ENCODE peak calls at places on chromosome 17, in eight cellular contexts. D is EL; F is PC-9; B is central memory CD4-positive, alpha-beta T cell; N is T-helper 1 cell; Y is H9; V is stimulated activated CD4-positive, alpha-beta T cell treated with anti-CD3 and anti-CD28 coated beads, Interleukin-1b, Interleukin-23, amount 100 ng/mL, for 24 hours; W is GM03348. Z is an unnamed sample.

GRCh38 chr17:67569873-67570272 is 147.9 kb upstream of the NOL11 start:
- DNase-seq in D (no peak), Y (peak; percentile 19), W (no peak), B (no peak), V (no peak), F (no peak), N (no peak), Z (no peak)

GRCh38 chr17:4739122-4740024 is at the start of the genes CXCL16 and ZMYND15:
- DNase-seq in F (no peak), B (peak; percentile 69), N (no peak), Y (peak; percentile 59), D (peak; percentile 49), W (peak; percentile 81), V (no peak), Z (peak; percentile 78)

GRCh38 chr17:1843947-1844346 is 14.1 kb downstream of the RPA1 start:
- DNase-seq in W (no peak), B (no peak), N (no peak), F (no peak), Y (no peak), V (no peak), D (no peak), Z (no peak)

GRCh38 chr17:69762766-69763165 is 312.3 kb upstream of the KCNJ16 start:
- DNase-seq in Y (no peak), V (no peak), F (no peak), B (no peak), D (no peak), W (no peak), N (no peak), Z (no peak)

GRCh38 chr17:75535871-75536270 is 10.4 kb downstream of the LLGL2 start:
- DNase-seq in B (no peak), Y (no peak), F (no peak), N (no peak), D (no peak), V (no peak), W (no peak), Z (no peak)

GRCh38 chr17:32783602-32784001 is 93.3 kb downstream of the MYO1D start:
- DNase-seq in N (peak; percentile 49), B (peak; percentile 43), W (peak; percentile 61), D (peak; percentile 53), F (peak; percentile 54), Y (no peak), V (no peak), Z (no peak)

GRCh38 chr17:19769946-19770652 is 22.0 kb upstream of the ALDH3A1 start:
- DNase-seq in V (no peak), W (peak; percentile 75), N (no peak), B (no peak), F (peak; percentile 53), D (peak; percentile 88), Y (no peak), Z (no peak)

GRCh38 chr17:49209061-49209571 is 1.3 kb downstream of the GNGT2 start:
- DNase-seq in N (no peak), D (peak; percentile 55), W (no peak), F (peak; percentile 63), B (no peak), V (no peak), Y (no peak), Z (no peak)

GRCh38 chr17:7590743-7591142 is 849 bp upstream of the SOX15 start:
- DNase-seq in D (peak; percentile 76), W (peak; percentile 63), F (peak; percentile 64), V (no peak), B (no peak), N (no peak), Y (peak; percentile 86), Z (peak; percentile 63)

GRCh38 chr17:75876190-75876937 is 2.0 kb downstream of the TRIM47 start:
- DNase-seq in F (peak; percentile 91), D (no peak), B (peak; percentile 77), V (peak; percentile 58), W (no peak), N (peak; percentile 84), Y (peak; percentile 86), Z (peak; percentile 73)

GRCh38 chr17:4293572-4293971 is 29.8 kb upstream of the ANKFY1 start:
- DNase-seq in V (no peak), Y (no peak), N (no peak), W (no peak), F (no peak), D (no peak), B (no peak), Z (no peak)

GRCh38 chr17:32275060-32276042 is 9.7 kb downstream of the RHBDL3 start:
- DNase-seq in N (no peak), F (peak; percentile 48), B (no peak), D (peak; percentile 97), W (peak; percentile 92), V (no peak), Y (peak; percentile 88), Z (no peak)

GRCh38 chr17:82548681-82549303 is 29.3 kb downstream of the FOXK2 start:
- DNase-seq in N (no peak), F (no peak), D (no peak), Y (no peak), B (no peak), W (no peak), V (no peak), Z (no peak)

GRCh38 chr17:39171933-39172332 is 6.0 kb upstream of the ARL5C start:
- DNase-seq in F (no peak), Y (peak; percentile 31), W (no peak), N (no peak), B (no peak), V (no peak), D (no peak), Z (no peak)

GRCh38 chr17:69012895-69013805 is 47.6 kb downstream of the ABCA9 start:
- DNase-seq in B (no peak), F (no peak), W (peak; percentile 12), Y (no peak), D (peak; percentile 28), V (no peak), N (no peak), Z (no peak)

GRCh38 chr17:39623356-39623950 is 3.3 kb upstream of the PPP1R1B start:
- DNase-seq in D (peak; percentile 69), F (peak; percentile 53), W (peak; percentile 90), B (peak; percentile 71), Y (peak; percentile 91), V (peak; percentile 78), N (peak; percentile 80), Z (peak; percentile 99)

GRCh38 chr17:20205609-20206008 is 196.4 kb downstream of the SPECC1 start:
- DNase-seq in V (no peak), F (no peak), W (no peak), N (no peak), Y (no peak), B (no peak), D (no peak), Z (no peak)

GRCh38 chr17:80960797-80961452 is 30.7 kb upstream of the CHMP6 start:
- DNase-seq in B (no peak), W (no peak), D (no peak), N (no peak), Y (no peak), F (no peak), V (no peak), Z (no peak)

GRCh38 chr17:48625502-48626201 is 506 bp downstream of the HOXB9 start:
- DNase-seq in W (peak; percentile 82), Y (peak; percentile 75), F (peak; percentile 62), V (no peak), D (no peak), B (peak; percentile 28), N (no peak), Z (peak; percentile 77)

GRCh38 chr17:81408049-81408448 is 12.8 kb downstream of the BAHCC1 start:
- DNase-seq in W (no peak), F (no peak), V (no peak), D (no peak), Y (no peak), B (no peak), N (no peak), Z (no peak)

GRCh38 chr17:7548585-7549400 is at the start of gene TNFSF12:
- DNase-seq in V (peak; percentile 28), D (peak; percentile 50), F (no peak), B (peak; percentile 42), Y (peak; percentile 68), N (peak; percentile 61), W (peak; percentile 86), Z (peak; percentile 73)

GRCh38 chr17:77484096-77484495 is 343.3 kb downstream of the SEC14L1 start:
- DNase-seq in Y (no peak), V (no peak), F (no peak), N (no peak), W (no peak), B (no peak), D (no peak), Z (no peak)

GRCh38 chr17:29954405-29954804 is 13.0 kb downstream of the EFCAB5 start:
- DNase-seq in V (no peak), W (no peak), Y (no peak), B (no peak), D (no peak), N (no peak), F (no peak), Z (no peak)

GRCh38 chr17:77286391-77286640 is 145.5 kb downstream of the SEC14L1 start:
- DNase-seq in B (no peak), Y (no peak), F (no peak), D (no peak), N (no peak), V (no peak), W (no peak), Z (no peak)

GRCh38 chr17:17712268-17712924 is 31.1 kb downstream of the RAI1 start:
- DNase-seq in F (peak; percentile 79), W (peak; percentile 72), V (no peak), B (no peak), Y (no peak), D (peak; percentile 83), N (peak; percentile 33), Z (no peak)

GRCh38 chr17:1179635-1180433 is at the start of gene ABR:
- DNase-seq in W (peak; percentile 93), V (peak; percentile 44), Y (peak; percentile 77), N (no peak), F (no peak), D (peak; percentile 47), B (peak; percentile 49), Z (peak; percentile 82)

GRCh38 chr17:36752096-36752888 is 150.9 kb downstream of the MRM1 start:
- DNase-seq in D (no peak), F (no peak), V (no peak), N (no peak), B (no peak), W (no peak), Y (no peak), Z (no peak)

GRCh38 chr17:72775237-72775636 is 317.3 kb downstream of the SLC39A11 start:
- DNase-seq in N (no peak), F (no peak), W (no peak), D (no peak), V (no peak), Y (no peak), B (no peak), Z (no peak)

GRCh38 chr17:79905832-79906231 is 66.6 kb upstream of the CBX4 start:
- DNase-seq in Y (no peak), D (no peak), F (peak; percentile 76), B (no peak), N (no peak), V (no peak), W (no peak), Z (no peak)

GRCh38 chr17:42672038-42672437 is 4.8 kb downstream of the PLEKHH3 start:
- DNase-seq in D (no peak), B (no peak), W (no peak), N (no peak), V (no peak), Y (peak; percentile 74), F (no peak), Z (no peak)

GRCh38 chr17:68036304-68037147 is 991 bp downstream of the KPNA2 start:
- DNase-seq in F (no peak), N (no peak), Y (no peak), B (no peak), W (no peak), V (no peak), D (no peak), Z (no peak)

GRCh38 chr17:65557349-65558310 is 3.8 kb downstream of the AXIN2 start:
- DNase-seq in B (peak; percentile 57), W (peak; percentile 67), V (no peak), N (no peak), Y (no peak), D (peak; percentile 61), F (no peak), Z (no peak)

GRCh38 chr17:79931517-79932309 is 92.5 kb upstream of the CBX4 start:
- DNase-seq in W (peak; percentile 61), D (peak; percentile 26), V (no peak), B (no peak), Y (no peak), F (no peak), N (no peak), Z (no peak)